ENCODE peak calls at places on chromosomes 11 and 22, in four cellular contexts. P is HepG2, O is K562, Z is GM12878. N is an unnamed sample.
A peak's percentile ranks its signal among the peaks of the same experiment; 100 is the strongest.

GRCh38 chr11:7597620-7598019 is 75.7 kb downstream of the CYB5R2 start:
- DNase-seq in O (no peak), Z (no peak), P (no peak), N (no peak)

GRCh38 chr11:118953265-118953664 is 2.8 kb upstream of the UPK2 start:
- DNase-seq in Z (no peak), P (no peak), O (peak; percentile 39), N (peak; percentile 43)

GRCh38 chr11:87290304-87290922 is 252.7 kb downstream of the TMEM135 start:
- DNase-seq in Z (no peak), O (peak; percentile 25), P (peak; percentile 59), N (peak; percentile 16)

GRCh38 chr22:23969071-23969470 is 2.4 kb downstream of the DDTL start:
- DNase-seq in P (no peak), O (peak; percentile 3), Z (no peak), N (no peak)

GRCh38 chr11:3107608-3108182 is 50.5 kb upstream of the CARS1 start:
- DNase-seq in P (no peak), O (no peak), Z (no peak), N (no peak)

GRCh38 chr22:22032906-22033802 is 50.6 kb upstream of the TOP3B start:
- DNase-seq in O (no peak), P (no peak), Z (no peak), N (no peak)

GRCh38 chr11:78019808-78020207 is 3.3 kb downstream of the KCTD14 start:
- DNase-seq in O (no peak), Z (no peak), P (peak; percentile 59), N (no peak)

GRCh38 chr11:72231396-72232259 is 7.1 kb downstream of the INPPL1 start:
- DNase-seq in P (no peak), Z (no peak), O (no peak), N (no peak)

GRCh38 chr11:120539681-120540369 is 28.3 kb downstream of the GRIK4 start:
- DNase-seq in O (no peak), P (no peak), Z (no peak), N (no peak)

GRCh38 chr11:11022126-11022730 is 164.4 kb upstream of the ZBED5 start:
- DNase-seq in Z (no peak), O (peak; percentile 33), P (no peak), N (no peak)

GRCh38 chr11:18027475-18027874 is 14.6 kb upstream of the SERGEF start:
- DNase-seq in P (no peak), O (no peak), Z (no peak), N (no peak)

GRCh38 chr11:130666781-130667251 is 218.4 kb downstream of the ADAMTS15 start:
- DNase-seq in O (no peak), Z (no peak), P (no peak), N (no peak)

GRCh38 chr22:41217553-41218157 is 12.5 kb downstream of the L3MBTL2 start:
- DNase-seq in O (no peak), P (no peak), Z (no peak), N (no peak)

GRCh38 chr11:132234878-132235277 is 864.5 kb downstream of the NTM start:
- DNase-seq in O (no peak), Z (no peak), P (no peak), N (no peak)

GRCh38 chr11:61447601-61448551 is 18.0 kb downstream of the SDHAF2 start:
- DNase-seq in O (no peak), P (no peak), Z (no peak), N (no peak)

GRCh38 chr11:17579451-17579850 is 32.4 kb downstream of the OTOG start:
- DNase-seq in O (no peak), P (no peak), Z (no peak), N (no peak)

GRCh38 chr11:102730036-102730815 is 5.5 kb upstream of the MMP8 start:
- DNase-seq in P (no peak), Z (no peak), O (no peak), N (no peak)

GRCh38 chr22:20741634-20742581 is 32.0 kb upstream of the SERPIND1 start:
- DNase-seq in O (peak; percentile 93), Z (no peak), P (peak; percentile 44), N (peak; percentile 64)

GRCh38 chr11:71990721-71991120 is 8.0 kb upstream of the IL18BP start:
- DNase-seq in O (no peak), P (no peak), Z (no peak), N (no peak)

GRCh38 chr22:22038178-22038880 is 55.7 kb upstream of the TOP3B start:
- DNase-seq in P (no peak), Z (no peak), O (no peak), N (no peak)

GRCh38 chr22:24156146-24156914 is 25.0 kb upstream of the SUSD2 start:
- DNase-seq in Z (no peak), P (no peak), O (no peak), N (peak; percentile 60)

GRCh38 chr22:45886502-45886901 is 90.5 kb downstream of the WNT7B start:
- DNase-seq in P (no peak), O (no peak), Z (no peak), N (no peak)

GRCh38 chr11:30016588-30017363 is at the start of gene KCNA4:
- DNase-seq in Z (no peak), O (peak; percentile 43), P (no peak), N (peak; percentile 71)

GRCh38 chr11:81644239-81644840 is 1089.3 kb downstream of the FAM181B start:
- DNase-seq in P (peak; percentile 60), O (peak; percentile 53), Z (no peak), N (peak; percentile 28)

GRCh38 chr11:19929655-19930054 is 217.0 kb downstream of the NAV2 start:
- DNase-seq in O (no peak), Z (no peak), P (no peak), N (no peak)

GRCh38 chr11:128210148-128210940 is 377.0 kb downstream of the ETS1 start:
- DNase-seq in P (peak; percentile 59), Z (no peak), O (no peak), N (no peak)

GRCh38 chr11:9462806-9463537 is 2.2 kb downstream of the ZNF143 start:
- DNase-seq in O (no peak), P (peak; percentile 32), Z (peak; percentile 59), N (no peak)

GRCh38 chr11:58923300-58923788 is 15.9 kb upstream of the GLYATL1 start:
- DNase-seq in O (peak; percentile 20), Z (no peak), P (peak; percentile 13), N (peak; percentile 16)

GRCh38 chr11:66886671-66887221 is 29.9 kb downstream of the LRFN4 start:
- DNase-seq in Z (no peak), P (no peak), O (peak; percentile 30), N (no peak)

GRCh38 chr11:95531116-95531515 is 258.5 kb downstream of the FAM76B start:
- DNase-seq in P (no peak), Z (no peak), O (no peak), N (no peak)
- TF ChIP-seq TARDBP in P (no peak), Z (no peak), O (no peak), N (no peak)

DNA sequence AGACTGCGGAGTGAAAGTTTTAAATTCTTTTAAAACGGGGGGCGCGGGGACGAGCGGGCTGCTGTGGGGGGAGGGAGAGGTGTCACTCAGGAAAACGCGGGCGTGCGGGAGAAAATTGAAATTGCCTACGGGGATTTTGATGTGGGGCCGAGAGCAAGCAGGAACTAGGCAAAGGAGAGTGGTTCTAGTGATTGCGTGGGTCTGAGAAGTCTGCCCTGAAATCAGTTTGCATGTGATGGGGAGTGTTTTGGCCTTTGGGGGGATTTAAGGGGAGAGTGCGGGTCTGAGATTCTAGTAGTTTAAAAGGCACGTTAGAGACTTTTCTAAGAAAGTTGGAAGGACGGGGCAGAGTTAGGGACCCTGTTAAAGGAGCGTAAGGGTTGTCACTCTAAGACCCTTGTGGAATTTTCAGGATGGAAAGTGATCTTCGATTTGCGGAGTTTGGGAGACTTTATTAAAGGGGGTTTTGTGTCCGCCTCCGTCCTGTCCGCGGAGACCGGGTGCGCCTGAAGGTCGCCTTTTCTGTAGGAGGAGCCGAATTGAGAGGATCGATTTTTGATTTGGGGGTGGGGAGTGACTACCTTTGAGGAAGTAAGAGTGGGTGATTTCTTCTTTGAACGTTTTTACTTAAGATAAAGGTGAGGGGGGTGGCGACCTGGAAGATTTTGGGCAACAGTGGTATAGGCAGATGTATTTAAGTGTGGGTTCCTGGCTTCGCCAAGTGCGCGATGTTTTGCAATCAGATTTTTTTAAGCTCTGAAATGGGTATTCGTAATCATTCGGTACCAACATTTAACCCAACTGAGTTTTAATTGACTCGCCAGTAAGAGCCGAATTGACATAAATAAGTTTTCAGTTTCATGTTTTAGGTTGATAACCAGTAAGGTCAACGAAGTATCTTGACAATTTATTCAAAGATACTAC is 1.1 kb downstream of the EED start:
- DNase-seq in P (peak; percentile 23), O (peak; percentile 38), Z (no peak), N (no peak)
- TF ChIP-seq TARDBP in P (no peak), O (no peak), Z (no peak), N (no peak)

GRCh38 chr11:122756417-122756816 is 81.9 kb upstream of the CRTAM start:
- DNase-seq in O (no peak), Z (no peak), P (no peak), N (no peak)

GRCh38 chr11:122754028-122754427 is 84.3 kb upstream of the CRTAM start:
- DNase-seq in O (no peak), P (no peak), Z (no peak), N (no peak)

GRCh38 chr11:122754553-122755322 is 83.6 kb upstream of the CRTAM start:
- DNase-seq in O (peak; percentile 55), P (peak; percentile 24), Z (no peak), N (peak; percentile 57)

GRCh38 chr11:122755941-122756340 is 82.4 kb upstream of the CRTAM start:
- DNase-seq in Z (no peak), P (no peak), O (no peak), N (no peak)

GRCh38 chr11:122755409-122755808 is 82.9 kb upstream of the CRTAM start:
- DNase-seq in P (no peak), Z (no peak), O (peak; percentile 70), N (no peak)
- TF ChIP-seq TARDBP in P (no peak), Z (no peak), O (no peak), N (no peak)

DNA sequence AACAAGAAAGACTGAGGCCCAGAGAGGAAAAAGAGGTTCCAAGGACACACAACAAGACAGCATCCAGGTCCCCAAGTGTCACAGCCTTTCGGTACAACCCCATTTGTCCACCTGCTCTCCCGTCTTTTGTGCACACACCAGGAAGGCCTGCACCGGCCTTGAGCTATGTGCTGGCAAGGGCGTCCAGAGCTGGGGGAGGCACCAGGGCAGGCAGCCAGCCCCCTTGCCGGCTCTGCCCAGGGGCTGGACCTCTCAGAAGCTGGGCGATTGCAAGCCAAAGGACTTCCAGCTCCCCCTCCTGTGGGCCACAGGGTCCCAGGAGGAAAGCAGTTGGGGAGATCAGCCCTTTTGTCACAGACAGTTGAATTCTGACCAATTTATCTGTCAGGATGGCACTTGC is 210.5 kb downstream of the MN1 start:
- DNase-seq in P (no peak), O (no peak), Z (no peak), N (no peak)
- TF ChIP-seq TARDBP in P (no peak), O (no peak), Z (no peak), N (no peak)

GRCh38 chr22:49301398-49302149 is 526.1 kb downstream of the BRD1 start:
- DNase-seq in Z (no peak), O (no peak), P (no peak), N (no peak)
- TF ChIP-seq TARDBP in Z (no peak), O (no peak), P (no peak), N (no peak)